ENCODE peak calls at places on chromosomes 13 and 19, in six cellular contexts. Y is pancreas; N is heart right ventricle; Z is stimulated activated naive CD4-positive, alpha-beta T cell; H is EL; T is coronary artery. R is an unnamed sample.

GRCh38 chr13:27620377-27621115 is at the start of gene LNX2:
- DNase-seq in Z (peak; percentile 92), N (peak; percentile 99), H (peak; percentile 97), Y (peak; percentile 98), T (peak; percentile 99), R (peak; percentile 67)

GRCh38 chr13:48858523-48858922 is 117.2 kb upstream of the FNDC3A start:
- DNase-seq in Y (no peak), Z (no peak), H (no peak), N (no peak), T (no peak), R (no peak)

GRCh38 chr13:111975539-111976473 is 91.1 kb upstream of the SOX1 start:
- DNase-seq in Z (no peak), T (no peak), N (no peak), Y (no peak), H (no peak), R (no peak)

GRCh38 chr19:1248454-1249297 is at the start of gene MIDN:
- DNase-seq in N (peak; percentile 89), Z (peak; percentile 82), T (no peak), Y (peak; percentile 88), H (peak; percentile 89), R (no peak)

GRCh38 chr13:113648218-113648615 is 9.8 kb downstream of the ATP4B start:
- DNase-seq in Z (no peak), Y (no peak), T (peak; percentile 28), N (no peak), H (no peak), R (no peak)

GRCh38 chr13:26525528-26525927 is 32.0 kb upstream of the WASF3 start:
- DNase-seq in Z (no peak), Y (no peak), T (no peak), N (no peak), H (no peak), R (no peak)

GRCh38 chr19:35557539-35558399 is 5.7 kb downstream of the ATP4A start:
- DNase-seq in T (no peak), N (peak; percentile 60), Y (peak; percentile 96), H (peak; percentile 49), Z (no peak), R (no peak)

GRCh38 chr13:39209731-39210633 is 171.7 kb downstream of the NHLRC3 start:
- DNase-seq in T (no peak), N (no peak), Z (no peak), Y (no peak), H (peak; percentile 38), R (no peak)

GRCh38 chr19:41767105-41767504 is 11.8 kb downstream of the CEACAM6 start:
- DNase-seq in Y (no peak), H (no peak), T (no peak), Z (no peak), N (no peak), R (no peak)

GRCh38 chr19:55703790-55704215 is 28.8 kb downstream of the EPN1 start:
- DNase-seq in Z (no peak), N (peak; percentile 60), Y (no peak), H (peak; percentile 12), T (no peak), R (no peak)

GRCh38 chr13:94192576-94192975 is 286.9 kb downstream of the DCT start:
- DNase-seq in H (peak; percentile 36), T (no peak), Z (no peak), N (no peak), Y (no peak), R (no peak)

GRCh38 chr19:14434157-14434501 is 1.0 kb downstream of the PKN1 start:
- DNase-seq in N (no peak), Z (no peak), Y (no peak), T (no peak), H (no peak), R (no peak)

GRCh38 chr13:94967183-94968039 is 255.1 kb upstream of the SOX21 start:
- DNase-seq in T (no peak), H (peak; percentile 15), N (no peak), Y (no peak), Z (no peak), R (no peak)

GRCh38 chr19:35257113-35257461 is 8.3 kb downstream of the LSR start:
- DNase-seq in Y (no peak), N (no peak), H (no peak), Z (no peak), T (no peak), R (no peak)

GRCh38 chr19:43984687-43985000 is 656 bp downstream of the ZNF155 start:
- DNase-seq in Z (no peak), N (peak; percentile 15), Y (no peak), H (no peak), T (no peak), R (no peak)

GRCh38 chr19:13149628-13150186 is 468 bp downstream of the STX10 start:
- DNase-seq in Y (peak; percentile 64), N (peak; percentile 58), Z (no peak), H (peak; percentile 67), T (no peak), R (no peak)

GRCh38 chr19:812049-812816 is 9.5 kb downstream of the PLPPR3 start:
- DNase-seq in N (no peak), Y (no peak), H (no peak), Z (no peak), T (no peak), R (no peak)

GRCh38 chr19:39308531-39309304 is 11.9 kb downstream of the LRFN1 start:
- DNase-seq in H (no peak), Z (no peak), N (no peak), Y (no peak), T (no peak), R (no peak)

GRCh38 chr19:46944918-46945628 is 74.6 kb upstream of the NPAS1 start:
- DNase-seq in N (peak; percentile 75), Z (no peak), Y (peak; percentile 42), H (peak; percentile 47), T (peak; percentile 89), R (no peak)

GRCh38 chr19:40266912-40267600 is 18.1 kb downstream of the AKT2 start:
- DNase-seq in Z (no peak), Y (no peak), H (no peak), T (no peak), N (no peak), R (no peak)

GRCh38 chr13:108807841-108808240 is 178.4 kb downstream of the MYO16 start:
- DNase-seq in N (no peak), Y (no peak), H (no peak), T (no peak), Z (no peak), R (no peak)

GRCh38 chr19:16969127-16969526 is 57.5 kb downstream of the CPAMD8 start:
- DNase-seq in T (no peak), N (no peak), Z (no peak), H (peak; percentile 19), Y (no peak), R (no peak)

GRCh38 chr13:60329221-60329983 is 67.6 kb upstream of the TDRD3 start:
- DNase-seq in N (no peak), Z (no peak), H (peak; percentile 25), Y (peak; percentile 39), T (no peak), R (no peak)

GRCh38 chr13:109652536-109652935 is 133.8 kb downstream of the IRS2 start:
- DNase-seq in N (no peak), H (no peak), Z (no peak), Y (no peak), T (no peak), R (no peak)

GRCh38 chr19:38216785-38217746 is 7.0 kb downstream of the DPF1 start:
- DNase-seq in Y (no peak), H (no peak), T (no peak), N (no peak), Z (no peak), R (no peak)

GRCh38 chr13:74927823-74928222 is 554.1 kb downstream of the TBC1D4 start:
- DNase-seq in Y (no peak), Z (no peak), N (no peak), H (no peak), T (no peak), R (no peak)

GRCh38 chr19:29524912-29525870 is 603 bp upstream of the VSTM2B start:
- DNase-seq in N (no peak), Z (no peak), Y (no peak), H (no peak), T (no peak), R (no peak)

GRCh38 chr19:23436944-23437343 is 41.7 kb upstream of the ZNF91 start:
- DNase-seq in H (no peak), Y (no peak), N (no peak), Z (no peak), T (no peak), R (no peak)

GRCh38 chr19:39916851-39917396 is 17.5 kb downstream of the FCGBP start:
- DNase-seq in T (no peak), Z (no peak), N (no peak), Y (no peak), H (no peak), R (no peak)

GRCh38 chr19:39502640-39503417 is 4.1 kb downstream of the DLL3 start:
- DNase-seq in N (peak; percentile 67), T (no peak), Y (no peak), H (peak; percentile 64), Z (peak; percentile 59), R (no peak)

GRCh38 chr13:20425819-20426219 is 99.8 kb downstream of the CRYL1 start:
- DNase-seq in H (no peak), N (no peak), T (no peak), Z (no peak), Y (no peak), R (no peak)

GRCh38 chr19:3478409-3479176 is 1.7 kb downstream of the SMIM24 start:
- DNase-seq in Y (no peak), T (no peak), H (no peak), Z (no peak), N (no peak), R (no peak)

GRCh38 chr19:2561895-2562294 is 86.0 kb downstream of the GADD45B start:
- DNase-seq in N (no peak), H (no peak), Z (peak; percentile 65), T (no peak), Y (no peak), R (no peak)

GRCh38 chr13:95075506-95075905 is 225.7 kb downstream of the ABCC4 start:
- DNase-seq in H (peak; percentile 19), Z (no peak), T (no peak), N (no peak), Y (no peak), R (no peak)